ENCODE peak calls at places on chromosomes 5 and 9, in five cellular contexts. P is amniotic epithelial cell; R is H4; W is CD4-positive, alpha-beta T cell; F is RWPE1. C is an unnamed sample.
A peak's percentile ranks its signal among the peaks of the same experiment; 100 is the strongest.

GRCh38 chr5:44885903-44886302 is 77.2 kb downstream of the MRPS30 start:
- DNase-seq in P (no peak), R (peak; percentile 56), W (no peak), F (peak; percentile 13), C (no peak)

GRCh38 chr5:16673241-16673998 is 56.6 kb upstream of the RETREG1 start:
- DNase-seq in P (no peak), R (no peak), W (peak; percentile 49), F (no peak), C (no peak)

GRCh38 chr5:56951946-56952691 is at the start of gene MIER3:
- DNase-seq in P (peak; percentile 64), R (peak; percentile 52), W (peak; percentile 71), F (peak; percentile 94), C (peak; percentile 93)

GRCh38 chr9:2231831-2232230 is 216.7 kb downstream of the SMARCA2 start:
- DNase-seq in P (peak; percentile 67), R (no peak), W (no peak), F (no peak), C (no peak)

GRCh38 chr9:124128568-124128967 is 117.0 kb downstream of the LHX2 start:
- DNase-seq in P (no peak), R (no peak), W (no peak), F (no peak), C (no peak)

GRCh38 chr5:92460505-92460904 is 1077.4 kb upstream of the ARRDC3 start:
- DNase-seq in P (no peak), R (no peak), W (no peak), F (no peak), C (no peak)

GRCh38 chr9:110919609-110920008 is 118.7 kb downstream of the LPAR1 start:
- DNase-seq in P (peak; percentile 44), R (peak; percentile 75), W (no peak), F (peak; percentile 26), C (no peak)

GRCh38 chr5:77957-78804 is 13.8 kb upstream of the PLEKHG4B start:
- DNase-seq in P (no peak), R (peak; percentile 71), W (no peak), F (peak; percentile 49), C (peak; percentile 36)

GRCh38 chr9:17117372-17117771 is 17.5 kb upstream of the CNTLN start:
- DNase-seq in P (no peak), R (no peak), W (no peak), F (no peak), C (no peak)

GRCh38 chr9:128702949-128703615 is 779 bp downstream of the PKN3 start:
- DNase-seq in P (no peak), R (no peak), W (peak; percentile 11), F (peak; percentile 38), C (peak; percentile 42)

GRCh38 chr9:134492721-134493470 is 148.7 kb upstream of the COL5A1 start:
- DNase-seq in P (peak; percentile 36), R (no peak), W (no peak), F (no peak), C (no peak)

GRCh38 chr9:15724006-15724405 is 171.2 kb downstream of the CCDC171 start:
- DNase-seq in P (peak; percentile 24), R (peak; percentile 65), W (no peak), F (no peak), C (no peak)

GRCh38 chr5:90558344-90559192 is at the start of gene ADGRV1:
- DNase-seq in P (peak; percentile 56), R (peak; percentile 97), W (no peak), F (peak; percentile 88), C (peak; percentile 9)

GRCh38 chr9:108813951-108814601 is 41.7 kb downstream of the ACTL7B start:
- DNase-seq in P (peak; percentile 51), R (peak; percentile 65), W (no peak), F (peak; percentile 98), C (no peak)

GRCh38 chr9:16262467-16263261 is 607.8 kb downstream of the BNC2 start:
- DNase-seq in P (peak; percentile 27), R (no peak), W (no peak), F (no peak), C (no peak)